ENCODE peak calls at places on chromosomes 7 and 10, in six cellular contexts. T is NCI-H1105, A is T-helper 17 cell, E is neural progenitor cell, J is IMR-90, V is T-helper 2 cell. W is an unnamed sample.

GRCh38 chr7:82319674-82320118 is 123.9 kb downstream of the CACNA2D1 start:
- DNase-seq in T (peak), A (no peak), E (peak), J (peak), V (no peak), W (peak)

GRCh38 chr10:63582686-63583085 is 61.5 kb downstream of the REEP3 start:
- DNase-seq in T (no peak), A (no peak), E (no peak), J (no peak), V (no peak), W (no peak)

GRCh38 chr10:75110006-75110632 is 1.3 kb upstream of the SAMD8 start:
- DNase-seq in T (no peak), A (no peak), E (no peak), J (no peak), V (no peak), W (peak)

GRCh38 chr7:66921396-66921917 is 432 bp downstream of the TMEM248 start:
- DNase-seq in T (peak), A (peak), E (no peak), J (peak), V (no peak), W (peak)

GRCh38 chr7:27095897-27096755 is at the start of gene HOXA1:
- DNase-seq in T (peak), A (peak), E (peak), J (peak), V (peak), W (no peak)

GRCh38 chr10:4370376-4370775 is 455.6 kb upstream of the AKR1E2 start:
- DNase-seq in T (no peak), A (no peak), E (no peak), J (no peak), V (no peak), W (no peak)

GRCh38 chr10:31832261-31832660 is 96.4 kb downstream of the ARHGAP12 start:
- DNase-seq in T (no peak), A (no peak), E (no peak), J (no peak), V (no peak), W (no peak)

GRCh38 chr7:28626629-28627262 is 214.4 kb downstream of the CREB5 start:
- DNase-seq in T (peak), A (no peak), E (peak), J (peak), V (no peak), W (no peak)

GRCh38 chr10:133127291-133128125 is 32.5 kb upstream of the KNDC1 start:
- DNase-seq in T (no peak), A (peak), E (no peak), J (no peak), V (no peak), W (no peak)

GRCh38 chr10:77457266-77457665 is 180.3 kb downstream of the KCNMA1 start:
- DNase-seq in T (no peak), A (no peak), E (no peak), J (no peak), V (no peak), W (no peak)

GRCh38 chr10:18204050-18204449 is 63.8 kb downstream of the CACNB2 start:
- DNase-seq in T (no peak), A (no peak), E (no peak), J (no peak), V (no peak), W (no peak)

GRCh38 chr7:30526163-30526562 is 21.5 kb upstream of the GGCT start:
- DNase-seq in T (no peak), A (no peak), E (peak), J (no peak), V (no peak), W (no peak)

GRCh38 chr10:65128277-65128676 is 1607.1 kb downstream of the REEP3 start:
- DNase-seq in T (no peak), A (no peak), E (no peak), J (no peak), V (no peak), W (no peak)

GRCh38 chr10:60048146-60048545 is 141.8 kb upstream of the CCDC6 start:
- DNase-seq in T (no peak), A (no peak), E (peak), J (no peak), V (no peak), W (no peak)

GRCh38 chr10:130999376-131000202 is 311.9 kb downstream of the TCERG1L start:
- DNase-seq in T (no peak), A (no peak), E (no peak), J (no peak), V (no peak), W (no peak)

GRCh38 chr10:131216681-131217230 is 94.8 kb downstream of the TCERG1L start:
- DNase-seq in T (no peak), A (no peak), E (no peak), J (no peak), V (no peak), W (no peak)

GRCh38 chr7:12199363-12199762 is 11.7 kb upstream of the TMEM106B start:
- DNase-seq in T (no peak), A (no peak), E (no peak), J (peak), V (no peak), W (no peak)

GRCh38 chr7:154978045-154978444 is 24.9 kb downstream of the PAXIP1 start:
- DNase-seq in T (no peak), A (no peak), E (no peak), J (no peak), V (no peak), W (no peak)

GRCh38 chr10:51369903-51370302 is 295.6 kb downstream of the PRKG1 start:
- DNase-seq in T (no peak), A (no peak), E (no peak), J (peak), V (no peak), W (no peak)

GRCh38 chr7:6636741-6637543 is at the start of gene ZNF316:
- DNase-seq in T (no peak), A (peak), E (no peak), J (peak), V (peak), W (peak)